ENCODE peak calls at places on chromosomes 1 and 21, in five cellular contexts. One of them, this sample, is unnamed.

GRCh38 chr21:28221984-28222383 is 770.7 kb downstream of the LTN1 start:
- DNase-seq in K562: no peak
- DNase-seq in SK-N-SH: no peak
- DNase-seq in GM12878: no peak
- DNase-seq in HepG2: no peak
- DNase-seq in this sample: no peak

GRCh38 chr21:16865612-16866011 is 647.2 kb upstream of the CXADR start:
- DNase-seq in SK-N-SH: no peak
- DNase-seq in HepG2: no peak
- DNase-seq in GM12878: no peak
- DNase-seq in K562: no peak
- DNase-seq in this sample: no peak

GRCh38 chr21:43318841-43319781 is 107.8 kb downstream of the SIK1 start:
- DNase-seq in SK-N-SH: peak; percentile 77
- DNase-seq in HepG2: no peak
- DNase-seq in GM12878: peak; percentile 19
- DNase-seq in K562: no peak
- DNase-seq in this sample: no peak

GRCh38 chr1:208233546-208233945 is 10.6 kb downstream of the PLXNA2 start:
- DNase-seq in SK-N-SH: no peak
- DNase-seq in GM12878: no peak
- DNase-seq in K562: no peak
- DNase-seq in HepG2: peak; percentile 47
- DNase-seq in this sample: no peak

GRCh38 chr1:211536606-211537005 is 42.4 kb downstream of the SLC30A1 start:
- DNase-seq in GM12878: no peak
- DNase-seq in K562: no peak
- DNase-seq in SK-N-SH: no peak
- DNase-seq in HepG2: no peak
- DNase-seq in this sample: no peak

GRCh38 chr1:196680107-196680506 is 28.3 kb downstream of the CFH start:
- DNase-seq in K562: no peak
- DNase-seq in SK-N-SH: no peak
- DNase-seq in HepG2: no peak
- DNase-seq in GM12878: no peak
- DNase-seq in this sample: no peak

GRCh38 chr1:32886828-32887414 is 630 bp downstream of the HPCA start:
- DNase-seq in SK-N-SH: no peak
- DNase-seq in GM12878: no peak
- DNase-seq in K562: no peak
- DNase-seq in HepG2: no peak
- DNase-seq in this sample: no peak

GRCh38 chr1:202807367-202807925 is 775 bp downstream of the KDM5B start:
- DNase-seq in K562: peak; percentile 86
- DNase-seq in HepG2: no peak
- DNase-seq in GM12878: no peak
- DNase-seq in SK-N-SH: peak; percentile 90
- DNase-seq in this sample: peak; percentile 36

GRCh38 chr1:155463865-155464264 is 98.7 kb downstream of the ASH1L start:
- DNase-seq in SK-N-SH: no peak
- DNase-seq in K562: no peak
- DNase-seq in HepG2: no peak
- DNase-seq in GM12878: peak; percentile 8
- DNase-seq in this sample: no peak

GRCh38 chr1:98965394-98965793 is 39.3 kb downstream of the PLPPR5 start:
- DNase-seq in SK-N-SH: no peak
- DNase-seq in HepG2: no peak
- DNase-seq in GM12878: no peak
- DNase-seq in K562: no peak
- DNase-seq in this sample: no peak

GRCh38 chr1:29195875-29196274 is 14.2 kb upstream of the SRSF4 start:
- DNase-seq in SK-N-SH: no peak
- DNase-seq in GM12878: no peak
- DNase-seq in K562: no peak
- DNase-seq in HepG2: no peak
- DNase-seq in this sample: no peak

GRCh38 chr21:45539046-45539795 is 3.0 kb downstream of the SLC19A1 start:
- DNase-seq in HepG2: no peak
- DNase-seq in GM12878: no peak
- DNase-seq in SK-N-SH: no peak
- DNase-seq in K562: no peak
- DNase-seq in this sample: no peak

GRCh38 chr1:245070836-245071615 is 83.8 kb upstream of the KIF26B start:
- DNase-seq in SK-N-SH: no peak
- DNase-seq in HepG2: no peak
- DNase-seq in K562: no peak
- DNase-seq in GM12878: no peak
- DNase-seq in this sample: no peak

GRCh38 chr21:22399717-22400520 is 1401.7 kb downstream of the NCAM2 start:
- DNase-seq in GM12878: no peak
- DNase-seq in SK-N-SH: no peak
- DNase-seq in K562: no peak
- DNase-seq in HepG2: no peak
- DNase-seq in this sample: no peak

GRCh38 chr1:94209982-94210381 is 27.4 kb downstream of the ARHGAP29 start:
- DNase-seq in HepG2: no peak
- DNase-seq in GM12878: no peak
- DNase-seq in SK-N-SH: no peak
- DNase-seq in K562: no peak
- DNase-seq in this sample: no peak

GRCh38 chr1:212982430-212983152 is 32.2 kb downstream of the VASH2 start:
- DNase-seq in SK-N-SH: no peak
- DNase-seq in GM12878: no peak
- DNase-seq in K562: no peak
- DNase-seq in HepG2: no peak
- DNase-seq in this sample: no peak

GRCh38 chr21:40662889-40663288 is 184.1 kb downstream of the DSCAM start:
- DNase-seq in SK-N-SH: no peak
- DNase-seq in HepG2: no peak
- DNase-seq in K562: no peak
- DNase-seq in GM12878: no peak
- DNase-seq in this sample: no peak

GRCh38 chr1:39406533-39407478 is 84.6 kb upstream of the BMP8A start:
- DNase-seq in SK-N-SH: no peak
- DNase-seq in HepG2: peak; percentile 21
- DNase-seq in K562: no peak
- DNase-seq in GM12878: no peak
- DNase-seq in this sample: no peak

GRCh38 chr1:240539700-240540414 is 72.1 kb downstream of the GREM2 start:
- DNase-seq in SK-N-SH: no peak
- DNase-seq in GM12878: no peak
- DNase-seq in K562: no peak
- DNase-seq in HepG2: no peak
- DNase-seq in this sample: no peak

GRCh38 chr1:200081151-200081981 is 53.9 kb downstream of the NR5A2 start:
- DNase-seq in GM12878: no peak
- DNase-seq in HepG2: no peak
- DNase-seq in K562: no peak
- DNase-seq in SK-N-SH: no peak
- DNase-seq in this sample: no peak

GRCh38 chr1:71196685-71197084 is 115.8 kb upstream of the ZRANB2 start:
- DNase-seq in K562: no peak
- DNase-seq in HepG2: no peak
- DNase-seq in SK-N-SH: peak; percentile 22
- DNase-seq in GM12878: no peak
- DNase-seq in this sample: no peak

GRCh38 chr1:161223805-161224694 is 622 bp upstream of the APOA2 start:
- DNase-seq in K562: peak; percentile 43
- DNase-seq in HepG2: peak; percentile 99
- DNase-seq in GM12878: no peak
- DNase-seq in SK-N-SH: no peak
- DNase-seq in this sample: no peak

GRCh38 chr1:244397086-244397485 is 54.6 kb downstream of the ADSS2 start:
- DNase-seq in SK-N-SH: no peak
- DNase-seq in K562: no peak
- DNase-seq in GM12878: no peak
- DNase-seq in HepG2: no peak
- DNase-seq in this sample: no peak

GRCh38 chr1:233750139-233750538 is 136.2 kb downstream of the KCNK1 start:
- DNase-seq in K562: no peak
- DNase-seq in HepG2: no peak
- DNase-seq in SK-N-SH: no peak
- DNase-seq in GM12878: no peak
- DNase-seq in this sample: no peak

GRCh38 chr21:15514073-15514946 is 215.5 kb upstream of the USP25 start:
- DNase-seq in SK-N-SH: no peak
- DNase-seq in K562: no peak
- DNase-seq in HepG2: peak; percentile 94
- DNase-seq in GM12878: peak; percentile 45
- DNase-seq in this sample: peak; percentile 20

GRCh38 chr1:39859859-39860812 is 23.2 kb downstream of the TRIT1 start:
- DNase-seq in K562: no peak
- DNase-seq in HepG2: no peak
- DNase-seq in GM12878: no peak
- DNase-seq in SK-N-SH: no peak
- DNase-seq in this sample: no peak

GRCh38 chr1:3237994-3238704 is 169.1 kb downstream of the PRDM16 start:
- DNase-seq in SK-N-SH: no peak
- DNase-seq in HepG2: peak; percentile 80
- DNase-seq in K562: no peak
- DNase-seq in GM12878: no peak
- DNase-seq in this sample: no peak

GRCh38 chr1:158011714-158012113 is 18.3 kb downstream of the KIRREL1 start:
- DNase-seq in GM12878: no peak
- DNase-seq in SK-N-SH: no peak
- DNase-seq in K562: no peak
- DNase-seq in HepG2: no peak
- DNase-seq in this sample: no peak

GRCh38 chr1:158005249-158005648 is 11.8 kb downstream of the KIRREL1 start:
- DNase-seq in HepG2: no peak
- DNase-seq in K562: no peak
- DNase-seq in SK-N-SH: no peak
- DNase-seq in GM12878: no peak
- DNase-seq in this sample: no peak

GRCh38 chr1:158007180-158007579 is 13.7 kb downstream of the KIRREL1 start:
- DNase-seq in HepG2: no peak
- DNase-seq in K562: no peak
- DNase-seq in SK-N-SH: no peak
- DNase-seq in GM12878: no peak
- DNase-seq in this sample: no peak

GRCh38 chr1:158007949-158008386 is 14.5 kb downstream of the KIRREL1 start:
- DNase-seq in K562: no peak
- DNase-seq in GM12878: no peak
- DNase-seq in SK-N-SH: no peak
- DNase-seq in HepG2: no peak
- DNase-seq in this sample: no peak

DNA sequence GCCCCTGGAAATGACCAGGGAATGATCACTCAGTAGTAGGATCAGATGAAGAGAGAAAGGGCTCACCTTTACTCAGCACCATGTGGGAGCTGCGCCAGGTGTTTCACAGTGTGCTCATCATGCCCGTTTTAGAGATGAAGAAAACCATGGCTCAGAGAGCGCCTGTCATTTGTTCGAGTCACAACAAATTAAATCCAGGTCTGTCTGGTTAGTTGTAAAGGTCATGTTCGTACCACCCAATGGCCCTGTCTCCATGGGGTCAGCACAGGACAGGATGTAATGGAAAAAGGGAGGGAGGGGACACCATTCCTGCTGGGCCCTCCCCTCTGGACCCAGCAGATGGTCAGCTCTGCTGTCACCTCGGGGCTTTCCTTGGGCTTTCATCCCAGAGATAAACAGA is 15.2 kb downstream of the KIRREL1 start:
- DNase-seq in K562: no peak
- DNase-seq in GM12878: no peak
- DNase-seq in SK-N-SH: no peak
- DNase-seq in HepG2: no peak
- DNase-seq in this sample: no peak
- TF ChIP-seq REST in K562: no peak
- TF ChIP-seq REST in GM12878: no peak
- TF ChIP-seq REST in SK-N-SH: no peak
- TF ChIP-seq REST in HepG2: no peak
- TF ChIP-seq REST in this sample: no peak

GRCh38 chr1:4485398-4485797 is 169.0 kb upstream of the AJAP1 start:
- DNase-seq in K562: no peak
- DNase-seq in SK-N-SH: peak; percentile 41
- DNase-seq in GM12878: no peak
- DNase-seq in HepG2: no peak
- DNase-seq in this sample: no peak

GRCh38 chr1:4483031-4483625 is 171.3 kb upstream of the AJAP1 start:
- DNase-seq in SK-N-SH: no peak
- DNase-seq in HepG2: no peak
- DNase-seq in K562: no peak
- DNase-seq in GM12878: no peak
- DNase-seq in this sample: no peak

GRCh38 chr1:4488018-4488417 is 166.4 kb upstream of the AJAP1 start:
- DNase-seq in HepG2: no peak
- DNase-seq in SK-N-SH: no peak
- DNase-seq in GM12878: no peak
- DNase-seq in K562: no peak
- DNase-seq in this sample: no peak

GRCh38 chr1:4486408-4487120 is 167.8 kb upstream of the AJAP1 start:
- DNase-seq in GM12878: no peak
- DNase-seq in HepG2: no peak
- DNase-seq in K562: no peak
- DNase-seq in SK-N-SH: no peak
- DNase-seq in this sample: no peak

GRCh38 chr1:4485878-4486277 is 168.5 kb upstream of the AJAP1 start:
- DNase-seq in SK-N-SH: no peak
- DNase-seq in K562: no peak
- DNase-seq in HepG2: no peak
- DNase-seq in GM12878: no peak
- DNase-seq in this sample: no peak
- TF ChIP-seq GABPA in SK-N-SH: no peak
- TF ChIP-seq GABPA in K562: no peak
- TF ChIP-seq GABPA in HepG2: no peak
- TF ChIP-seq GABPA in GM12878: no peak
- TF ChIP-seq GABPA in this sample: no peak

GRCh38 chr21:35563885-35564451 is 496.4 kb downstream of the SETD4 start:
- DNase-seq in K562: no peak
- DNase-seq in HepG2: no peak
- DNase-seq in SK-N-SH: no peak
- DNase-seq in GM12878: no peak
- DNase-seq in this sample: no peak
- H3K4me3 ChIP-seq in K562: no peak overlapping the region
- H3K4me3 ChIP-seq in HepG2: no peak overlapping the region
- H3K4me3 ChIP-seq in SK-N-SH: peak overlapping the region; percentile 17
- H3K4me3 ChIP-seq in GM12878: no peak overlapping the region
- H3K4me3 ChIP-seq in this sample: no peak overlapping the region

DNA sequence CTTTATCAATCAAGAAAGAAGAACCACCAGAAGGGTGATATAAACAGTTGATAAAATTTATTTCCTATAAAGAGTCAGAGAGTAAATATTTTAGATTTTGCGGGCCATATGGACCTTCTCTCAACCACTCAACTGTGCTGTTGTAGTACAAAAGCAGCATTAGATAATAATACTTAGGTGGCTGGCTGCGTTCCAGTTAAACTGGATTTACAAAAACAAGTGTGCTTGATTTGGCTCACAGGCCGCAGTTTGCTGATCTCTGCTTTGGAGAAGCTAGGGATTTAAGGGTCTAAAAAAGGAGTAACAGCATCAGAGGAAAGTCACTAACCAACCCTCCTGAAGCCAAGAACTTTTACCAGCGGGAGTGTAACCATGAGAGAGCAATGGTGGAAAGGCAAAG is 1406.0 kb downstream of the KCNT2 start:
- DNase-seq in SK-N-SH: no peak
- DNase-seq in HepG2: no peak
- DNase-seq in GM12878: no peak
- DNase-seq in K562: no peak
- DNase-seq in this sample: no peak
- TF ChIP-seq REST in SK-N-SH: no peak
- TF ChIP-seq REST in HepG2: no peak
- TF ChIP-seq REST in GM12878: no peak
- TF ChIP-seq REST in K562: no peak
- TF ChIP-seq REST in this sample: no peak

GRCh38 chr1:181128592-181129497 is 40.3 kb downstream of the IER5 start:
- DNase-seq in GM12878: no peak
- DNase-seq in SK-N-SH: peak; percentile 79
- DNase-seq in K562: peak; percentile 61
- DNase-seq in HepG2: no peak
- DNase-seq in this sample: peak; percentile 90
- TF ChIP-seq GABPA in GM12878: no peak
- TF ChIP-seq GABPA in SK-N-SH: no peak
- TF ChIP-seq GABPA in K562: peak; percentile 16
- TF ChIP-seq GABPA in HepG2: no peak
- TF ChIP-seq GABPA in this sample: no peak